ENCODE peak calls at places on chromosomes 13 and 19, in four cellular contexts. X is heart right ventricle, B is A673, W is IMR-90. N is an unnamed sample.

GRCh38 chr13:27261376-27261775 is 9.3 kb upstream of the RASL11A start:
- DNase-seq in X (no peak), B (no peak), W (no peak), N (no peak)

GRCh38 chr19:47593860-47594259 is 15.1 kb upstream of the BICRA start:
- DNase-seq in W (no peak), B (no peak), X (no peak), N (no peak)

GRCh38 chr19:17049711-17050280 is 23.2 kb upstream of the CPAMD8 start:
- DNase-seq in W (peak; percentile 73), X (no peak), B (no peak), N (peak; percentile 71)

GRCh38 chr19:4521170-4521887 is 3.0 kb upstream of the PLIN4 start:
- DNase-seq in W (no peak), B (no peak), X (no peak), N (no peak)

GRCh38 chr13:110129076-110129475 is 177.9 kb downstream of the COL4A1 start:
- DNase-seq in W (no peak), B (no peak), X (no peak), N (peak; percentile 3)

GRCh38 chr19:38291855-38292254 is 12.2 kb upstream of the C19orf33 start:
- DNase-seq in X (no peak), W (no peak), B (no peak), N (peak; percentile 46)

GRCh38 chr13:94858856-94859811 is 146.8 kb upstream of the SOX21 start:
- DNase-seq in W (peak; percentile 5), B (no peak), X (peak; percentile 66), N (no peak)

GRCh38 chr19:52585604-52586003 is 15.5 kb downstream of the ZNF701 start:
- DNase-seq in W (no peak), X (no peak), B (no peak), N (no peak)

GRCh38 chr13:48808689-48809088 is 155.0 kb downstream of the CYSLTR2 start:
- DNase-seq in B (no peak), X (no peak), W (peak; percentile 76), N (no peak)

GRCh38 chr13:30796132-30796832 is 60.9 kb downstream of the ALOX5AP start:
- DNase-seq in B (peak; percentile 20), X (no peak), W (peak; percentile 62), N (peak; percentile 50)

GRCh38 chr19:45492627-45493470 is 4.0 kb downstream of the RTN2 start:
- DNase-seq in X (peak; percentile 76), B (peak; percentile 65), W (peak; percentile 80), N (peak; percentile 76)

GRCh38 chr13:106535552-106536243 is at the start of gene EFNB2:
- DNase-seq in B (peak; percentile 93), W (peak; percentile 88), X (peak; percentile 88), N (peak; percentile 88)
- H3K27ac ChIP-seq in B (no peak within 1 kb of the TSS), W (no peak within 1 kb of the TSS), X (peak within 1 kb of the TSS; percentile 92), N (peak within 1 kb of the TSS; percentile 81)

GRCh38 chr13:47457631-47458030 is 543.4 kb downstream of the SUCLA2 start:
- DNase-seq in B (no peak), X (no peak), W (peak; percentile 49), N (no peak)
- TF ChIP-seq CTCF in B (no peak), X (no peak), W (no peak), N (no peak)

GRCh38 chr19:10803252-10803651 is 32.8 kb downstream of the TMED1 start:
- DNase-seq in X (no peak), B (no peak), W (no peak), N (no peak)

GRCh38 chr19:10802479-10802878 is 33.5 kb downstream of the TMED1 start:
- DNase-seq in B (no peak), X (no peak), W (no peak), N (no peak)

GRCh38 chr19:10805075-10805757 is 30.8 kb downstream of the TMED1 start:
- DNase-seq in W (no peak), X (no peak), B (no peak), N (no peak)

GRCh38 chr19:10808937-10809655 is 26.9 kb downstream of the TMED1 start:
- DNase-seq in W (peak; percentile 21), B (no peak), X (no peak), N (no peak)

DNA sequence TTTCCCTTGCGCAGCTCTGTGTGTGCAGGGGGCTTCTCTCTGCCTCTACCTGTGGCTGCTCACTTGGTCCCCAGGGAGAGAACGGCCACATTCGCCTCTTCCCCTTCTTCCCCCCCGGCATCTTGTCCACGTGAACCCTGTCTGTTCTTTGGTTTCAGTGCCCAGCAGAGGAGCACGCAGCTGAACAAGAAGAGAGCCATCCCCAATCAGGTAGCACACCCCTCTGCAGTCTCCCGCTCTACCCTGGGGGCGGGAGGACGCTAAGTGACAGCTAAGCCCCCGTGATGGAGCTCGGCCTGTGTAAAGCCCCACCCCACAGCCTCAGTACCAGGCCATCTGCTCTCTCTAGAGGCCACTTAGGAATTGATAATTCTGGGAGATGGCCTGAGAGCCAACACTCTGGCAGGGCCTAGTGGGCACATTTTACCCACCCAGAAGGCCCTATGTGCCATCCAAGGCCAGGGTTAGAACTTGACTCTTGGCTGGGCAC is 30.2 kb downstream of the TMED1 start:
- DNase-seq in W (no peak), X (no peak), B (no peak), N (no peak)
- H3K4me1 ChIP-seq in W (no peaks in the 10 kb centered on the region), X (peaks cover 3% of the 10 kb centered on the region), B (no peaks in the 10 kb centered on the region), N (no peaks in the 10 kb centered on the region)

DNA sequence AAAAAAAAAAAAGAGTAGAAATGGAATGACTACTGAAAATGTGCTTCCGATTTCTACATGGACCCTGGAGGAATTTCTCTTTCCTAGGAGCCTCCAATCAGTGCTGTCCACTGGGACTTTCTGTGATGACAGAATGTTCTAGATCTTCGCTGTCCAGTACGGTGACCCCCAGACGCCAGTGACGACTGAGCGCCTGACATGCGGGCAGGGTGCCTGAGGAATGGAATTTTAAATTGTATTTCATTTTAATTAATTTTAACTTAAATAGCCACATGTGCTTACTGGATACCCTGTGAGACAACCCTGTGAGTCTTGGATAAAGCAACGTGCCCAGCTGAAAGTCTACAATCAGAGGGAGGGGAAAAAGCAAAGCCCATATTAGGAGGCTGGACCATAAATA is 4.1 kb upstream of the TLE6 start:
- DNase-seq in X (peak; percentile 62), W (no peak), B (no peak), N (no peak)
- H3K27ac ChIP-seq in X (peak overlapping the region; percentile 91), W (no peak overlapping the region), B (no peak overlapping the region), N (no peak overlapping the region)

GRCh38 chr19:14116525-14116917 is 1.0 kb downstream of the PRKACA start:
- DNase-seq in X (no peak), W (no peak), B (no peak), N (no peak)

GRCh38 chr19:14115761-14116160 is 1.8 kb downstream of the PRKACA start:
- DNase-seq in X (no peak), B (no peak), W (no peak), N (no peak)

GRCh38 chr19:14113762-14114414 is 3.7 kb downstream of the PRKACA start:
- DNase-seq in W (no peak), X (no peak), B (no peak), N (no peak)

GRCh38 chr19:14114439-14114838 is 3.1 kb downstream of the PRKACA start:
- DNase-seq in X (no peak), W (no peak), B (no peak), N (no peak)

DNA sequence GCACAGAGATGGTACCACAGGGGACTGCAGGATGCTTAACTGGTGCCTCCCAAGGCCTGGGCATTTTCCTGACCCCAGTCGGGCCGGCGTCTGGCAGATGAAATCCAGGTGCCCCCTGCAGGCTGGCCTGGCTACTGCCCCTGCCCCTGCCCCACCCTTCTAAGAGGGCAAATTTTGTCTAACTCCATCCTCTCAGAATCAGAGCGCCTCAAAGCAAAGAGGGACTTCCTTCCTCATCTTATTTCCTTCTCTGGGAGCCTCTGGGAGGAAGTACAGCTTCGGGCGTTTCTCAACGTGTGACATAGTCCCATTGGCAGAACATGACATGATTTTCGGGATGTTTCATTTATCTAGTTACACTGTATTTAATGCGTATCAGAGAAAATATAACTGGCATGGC is 2.7 kb downstream of the PRKACA start:
- DNase-seq in W (no peak), B (no peak), X (peak; percentile 51), N (no peak)
- TF ChIP-seq CTCF in W (peak; percentile 36), B (peak; percentile 46), X (peak; percentile 57), N (no peak)

GRCh38 chr19:14370169-14370998 is 10.9 kb upstream of the ADGRE5 start:
- DNase-seq in W (no peak), X (no peak), B (no peak), N (no peak)

GRCh38 chr19:14375582-14376291 is 5.5 kb upstream of the ADGRE5 start:
- DNase-seq in B (no peak), W (peak; percentile 22), X (peak; percentile 69), N (no peak)

GRCh38 chr19:14378890-14379289 is 2.4 kb upstream of the ADGRE5 start:
- DNase-seq in B (no peak), W (no peak), X (no peak), N (no peak)

GRCh38 chr19:14371321-14371821 is 9.9 kb upstream of the ADGRE5 start:
- DNase-seq in X (no peak), W (no peak), B (no peak), N (no peak)

DNA sequence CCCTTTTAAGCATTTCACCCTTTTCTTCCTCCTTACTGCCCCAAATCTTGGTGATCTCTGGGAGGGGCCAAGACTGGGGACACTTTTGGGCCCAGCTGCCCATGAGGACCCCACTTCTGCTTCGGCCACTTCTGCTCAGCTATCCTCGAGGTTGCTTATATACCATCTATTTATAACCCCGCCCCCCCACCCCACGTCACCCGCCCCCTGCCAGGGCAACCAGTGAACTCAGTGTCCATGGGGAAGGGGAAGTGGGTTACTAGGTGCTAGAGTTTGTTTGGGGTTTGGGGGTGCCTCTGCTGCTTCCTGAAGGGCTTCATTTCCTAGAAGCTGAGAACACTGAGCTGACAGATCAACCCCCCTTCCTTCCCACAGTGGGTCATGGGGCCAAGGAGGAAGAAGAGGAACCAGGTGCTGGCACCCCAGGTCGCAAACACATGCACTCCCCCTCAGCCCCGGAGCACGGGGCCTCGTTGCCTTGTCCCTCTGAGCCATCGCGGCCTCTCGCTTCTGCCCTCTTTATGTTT is 6.1 kb upstream of the ADGRE5 start:
- DNase-seq in W (no peak), B (no peak), X (peak; percentile 52), N (no peak)
- H3K4me1 ChIP-seq in W (peaks cover 7% of the 10 kb centered on the region), B (peaks cover 9% of the 10 kb centered on the region), X (peaks cover 45% of the 10 kb centered on the region), N (peaks cover 6% of the 10 kb centered on the region)

N was measured in prostate gland.